ENCODE peak calls at places on chromosomes 13 and 19, in nine cellular contexts. R, F, V, Z, H, G, Q, M and D are unnamed samples.
A peak's percentile ranks its signal among the peaks of the same experiment; 100 is the strongest.

GRCh38 chr13:25478186-25478585 is 106.4 kb downstream of the ATP8A2 start:
- DNase-seq in Q (peak; percentile 66), R (no peak), M (no peak), G (no peak), F (no peak), V (peak; percentile 4), H (no peak), Z (no peak), D (peak; percentile 6)

GRCh38 chr19:6483235-6483634 is 1.6 kb upstream of the DENND1C start:
- DNase-seq in Z (no peak), G (no peak), R (no peak), V (no peak), H (no peak), Q (no peak), F (no peak), M (no peak), D (no peak)

GRCh38 chr13:25588336-25589060 is 216.7 kb downstream of the ATP8A2 start:
- DNase-seq in V (no peak), M (no peak), H (no peak), Z (no peak), Q (no peak), G (no peak), F (no peak), R (no peak), D (no peak)

GRCh38 chr19:55391191-55391670 is 5.5 kb downstream of the RPL28 start:
- DNase-seq in R (no peak), H (no peak), Z (no peak), Q (no peak), G (no peak), F (no peak), V (no peak), M (no peak), D (no peak)

GRCh38 chr13:102812616-102813287 is 13.8 kb downstream of the BIVM start:
- DNase-seq in F (no peak), H (no peak), R (no peak), M (no peak), Z (no peak), V (no peak), Q (peak; percentile 35), G (no peak), D (no peak)

GRCh38 chr19:5679289-5680082 is 830 bp downstream of the MICOS13 start:
- DNase-seq in V (no peak), M (no peak), G (no peak), R (no peak), H (no peak), Q (no peak), Z (no peak), F (no peak), D (no peak)

GRCh38 chr19:3443840-3444694 is 36.3 kb downstream of the SMIM24 start:
- DNase-seq in Q (no peak), V (peak; percentile 68), G (no peak), H (no peak), R (no peak), F (no peak), M (no peak), Z (no peak), D (no peak)

GRCh38 chr19:17931532-17932191 is 1.2 kb upstream of the CCDC124 start:
- DNase-seq in Q (no peak), M (no peak), H (no peak), Z (no peak), F (no peak), G (no peak), V (no peak), R (no peak), D (no peak)

GRCh38 chr19:17328517-17329060 is 6.1 kb downstream of the ANO8 start:
- DNase-seq in Z (no peak), F (no peak), H (peak; percentile 23), G (no peak), M (no peak), R (no peak), Q (no peak), V (no peak), D (no peak)

GRCh38 chr19:54444737-54445136 is 4.3 kb upstream of the LENG8 start:
- DNase-seq in F (no peak), V (no peak), H (no peak), Q (no peak), R (no peak), G (no peak), M (no peak), Z (no peak), D (no peak)

GRCh38 chr19:42328854-42329253 is 3.4 kb downstream of the MEGF8 start:
- DNase-seq in H (no peak), M (no peak), Q (no peak), V (no peak), Z (no peak), R (no peak), G (no peak), F (no peak), D (no peak)

GRCh38 chr13:28357247-28357825 is 137.6 kb downstream of the FLT1 start:
- DNase-seq in G (no peak), H (no peak), R (no peak), F (no peak), V (no peak), Z (no peak), M (no peak), Q (no peak), D (no peak)

GRCh38 chr19:35442091-35442490 is 6.0 kb upstream of the FFAR2 start:
- DNase-seq in G (no peak), F (peak; percentile 88), V (no peak), Q (no peak), H (no peak), R (no peak), M (no peak), Z (no peak), D (no peak)

GRCh38 chr19:33376423-33376822 is 2.9 kb downstream of the CEBPG start:
- DNase-seq in Q (peak; percentile 84), R (no peak), H (no peak), V (peak; percentile 81), G (no peak), Z (no peak), F (no peak), M (peak; percentile 86), D (peak; percentile 27)

GRCh38 chr19:10968527-10969081 is 7.8 kb downstream of the SMARCA4 start:
- DNase-seq in H (no peak), F (no peak), Z (peak; percentile 7), R (no peak), G (no peak), Q (no peak), V (no peak), M (no peak), D (no peak)

GRCh38 chr19:31648347-31648746 is 299.1 kb upstream of the TSHZ3 start:
- DNase-seq in R (no peak), Z (no peak), H (no peak), G (no peak), V (peak; percentile 10), F (no peak), Q (peak; percentile 68), M (no peak), D (no peak)

GRCh38 chr19:29941828-29942403 is at the start of gene URI1:
- DNase-seq in Q (peak; percentile 53), H (peak; percentile 86), M (peak; percentile 93), V (peak; percentile 80), F (peak; percentile 62), R (peak; percentile 90), G (peak; percentile 78), Z (peak; percentile 78), D (peak; percentile 75)

GRCh38 chr13:53150568-53150967 is 122.0 kb downstream of the OLFM4 start:
- DNase-seq in R (no peak), M (peak; percentile 61), V (no peak), Z (no peak), Q (no peak), H (no peak), F (no peak), G (no peak), D (no peak)

GRCh38 chr19:41595258-41595889 is 19.4 kb downstream of the CEACAM21 start:
- DNase-seq in R (peak; percentile 66), M (peak; percentile 53), F (peak; percentile 84), Z (peak; percentile 65), H (peak; percentile 34), V (peak; percentile 79), G (no peak), Q (peak; percentile 54), D (peak; percentile 68)

GRCh38 chr19:4324228-4324627 is 14.4 kb downstream of the STAP2 start:
- DNase-seq in Q (no peak), F (no peak), M (no peak), Z (no peak), V (no peak), G (no peak), R (no peak), H (no peak), D (no peak)

GRCh38 chr19:2694196-2694595 is 8.3 kb downstream of the GNG7 start:
- DNase-seq in Q (no peak), Z (no peak), R (no peak), G (no peak), M (no peak), F (no peak), V (no peak), H (no peak), D (no peak)